ENCODE peak calls at places on chromosomes 6 and 20, in ten cellular contexts. One of them, this sample, is unnamed.

GRCh38 chr6:90493332-90493731 is 93.5 kb downstream of the MAP3K7 start:
- DNase-seq in mucosa of descending colon: no peak
- DNase-seq in transverse colon: no peak
- DNase-seq in ovary: no peak
- DNase-seq in tibial nerve: no peak
- DNase-seq in GM12878: no peak
- DNase-seq in lower leg skin: no peak
- DNase-seq in foreskin keratinocyte: peak
- DNase-seq in PC-3: peak
- DNase-seq in CD4-positive, alpha-beta T cell: no peak
- DNase-seq in this sample: peak

GRCh38 chr6:33169286-33170175 is 22.7 kb downstream of the COL11A2 start:
- DNase-seq in mucosa of descending colon: no peak
- DNase-seq in transverse colon: no peak
- DNase-seq in ovary: no peak
- DNase-seq in tibial nerve: no peak
- DNase-seq in GM12878: no peak
- DNase-seq in lower leg skin: no peak
- DNase-seq in foreskin keratinocyte: no peak
- DNase-seq in PC-3: no peak
- DNase-seq in CD4-positive, alpha-beta T cell: no peak
- DNase-seq in this sample: no peak

GRCh38 chr6:55185144-55185543 is 10.8 kb downstream of the HCRTR2 start:
- DNase-seq in mucosa of descending colon: no peak
- DNase-seq in transverse colon: no peak
- DNase-seq in ovary: no peak
- DNase-seq in tibial nerve: no peak
- DNase-seq in GM12878: no peak
- DNase-seq in lower leg skin: no peak
- DNase-seq in foreskin keratinocyte: no peak
- DNase-seq in PC-3: no peak
- DNase-seq in CD4-positive, alpha-beta T cell: no peak
- DNase-seq in this sample: no peak

GRCh38 chr6:135054238-135054574 is 416 bp downstream of the HBS1L start:
- DNase-seq in mucosa of descending colon: no peak
- DNase-seq in transverse colon: no peak
- DNase-seq in ovary: no peak
- DNase-seq in tibial nerve: no peak
- DNase-seq in GM12878: no peak
- DNase-seq in lower leg skin: no peak
- DNase-seq in foreskin keratinocyte: no peak
- DNase-seq in PC-3: peak
- DNase-seq in CD4-positive, alpha-beta T cell: no peak
- DNase-seq in this sample: no peak

GRCh38 chr6:167351656-167352354 is 26.9 kb downstream of the TTLL2 start:
- DNase-seq in mucosa of descending colon: no peak
- DNase-seq in transverse colon: no peak
- DNase-seq in ovary: no peak
- DNase-seq in tibial nerve: no peak
- DNase-seq in GM12878: no peak
- DNase-seq in lower leg skin: no peak
- DNase-seq in foreskin keratinocyte: no peak
- DNase-seq in PC-3: no peak
- DNase-seq in CD4-positive, alpha-beta T cell: no peak
- DNase-seq in this sample: no peak

GRCh38 chr6:138227316-138227781 is 9.1 kb upstream of the PBOV1 start:
- DNase-seq in mucosa of descending colon: peak
- DNase-seq in transverse colon: peak
- DNase-seq in ovary: no peak
- DNase-seq in tibial nerve: no peak
- DNase-seq in GM12878: no peak
- DNase-seq in lower leg skin: no peak
- DNase-seq in foreskin keratinocyte: no peak
- DNase-seq in PC-3: peak
- DNase-seq in CD4-positive, alpha-beta T cell: no peak
- DNase-seq in this sample: no peak

GRCh38 chr6:93341900-93342613 is 77.3 kb downstream of the EPHA7 start:
- DNase-seq in mucosa of descending colon: no peak
- DNase-seq in transverse colon: no peak
- DNase-seq in ovary: no peak
- DNase-seq in tibial nerve: no peak
- DNase-seq in GM12878: no peak
- DNase-seq in lower leg skin: no peak
- DNase-seq in foreskin keratinocyte: no peak
- DNase-seq in PC-3: no peak
- DNase-seq in CD4-positive, alpha-beta T cell: no peak
- DNase-seq in this sample: no peak

GRCh38 chr6:97133071-97133470 is 149.9 kb downstream of the MMS22L start:
- DNase-seq in mucosa of descending colon: no peak
- DNase-seq in transverse colon: no peak
- DNase-seq in ovary: no peak
- DNase-seq in tibial nerve: no peak
- DNase-seq in GM12878: no peak
- DNase-seq in lower leg skin: no peak
- DNase-seq in foreskin keratinocyte: no peak
- DNase-seq in PC-3: peak
- DNase-seq in CD4-positive, alpha-beta T cell: no peak
- DNase-seq in this sample: no peak

GRCh38 chr6:2624177-2624576 is 126.5 kb downstream of the MYLK4 start:
- DNase-seq in mucosa of descending colon: no peak
- DNase-seq in transverse colon: no peak
- DNase-seq in ovary: no peak
- DNase-seq in tibial nerve: no peak
- DNase-seq in GM12878: no peak
- DNase-seq in lower leg skin: no peak
- DNase-seq in foreskin keratinocyte: no peak
- DNase-seq in PC-3: no peak
- DNase-seq in CD4-positive, alpha-beta T cell: no peak
- DNase-seq in this sample: no peak

GRCh38 chr6:28296520-28297060 is 15.2 kb downstream of the PGBD1 start:
- DNase-seq in mucosa of descending colon: no peak
- DNase-seq in transverse colon: no peak
- DNase-seq in ovary: no peak
- DNase-seq in tibial nerve: no peak
- DNase-seq in GM12878: no peak
- DNase-seq in lower leg skin: no peak
- DNase-seq in foreskin keratinocyte: no peak
- DNase-seq in PC-3: no peak
- DNase-seq in CD4-positive, alpha-beta T cell: no peak
- DNase-seq in this sample: peak

GRCh38 chr20:52190437-52191131 is 995 bp downstream of the ZFP64 start:
- DNase-seq in mucosa of descending colon: peak
- DNase-seq in transverse colon: peak
- DNase-seq in ovary: peak
- DNase-seq in tibial nerve: no peak
- DNase-seq in GM12878: no peak
- DNase-seq in lower leg skin: peak
- DNase-seq in foreskin keratinocyte: peak
- DNase-seq in PC-3: peak
- DNase-seq in CD4-positive, alpha-beta T cell: no peak
- DNase-seq in this sample: peak

GRCh38 chr6:131910219-131910589 is 41.0 kb downstream of the CCN2 start:
- DNase-seq in mucosa of descending colon: no peak
- DNase-seq in transverse colon: no peak
- DNase-seq in ovary: no peak
- DNase-seq in tibial nerve: no peak
- DNase-seq in GM12878: no peak
- DNase-seq in lower leg skin: no peak
- DNase-seq in foreskin keratinocyte: no peak
- DNase-seq in PC-3: no peak
- DNase-seq in CD4-positive, alpha-beta T cell: no peak
- DNase-seq in this sample: no peak
- TF ChIP-seq CTCF in mucosa of descending colon: no peak
- TF ChIP-seq CTCF in transverse colon: no peak
- TF ChIP-seq CTCF in ovary: no peak
- TF ChIP-seq CTCF in tibial nerve: no peak
- TF ChIP-seq CTCF in GM12878: no peak
- TF ChIP-seq CTCF in lower leg skin: no peak
- TF ChIP-seq CTCF in foreskin keratinocyte: no peak
- TF ChIP-seq CTCF in PC-3: no peak
- TF ChIP-seq CTCF in CD4-positive, alpha-beta T cell: peak
- TF ChIP-seq CTCF in this sample: no peak

GRCh38 chr6:42563697-42564495 is at the start of gene UBR2:
- DNase-seq in mucosa of descending colon: peak
- DNase-seq in transverse colon: peak
- DNase-seq in ovary: peak
- DNase-seq in tibial nerve: peak
- DNase-seq in GM12878: peak
- DNase-seq in lower leg skin: peak
- DNase-seq in foreskin keratinocyte: peak
- DNase-seq in PC-3: peak
- DNase-seq in CD4-positive, alpha-beta T cell: peak
- DNase-seq in this sample: peak
- TF ChIP-seq CTCF in mucosa of descending colon: peak
- TF ChIP-seq CTCF in transverse colon: no peak
- TF ChIP-seq CTCF in ovary: peak
- TF ChIP-seq CTCF in tibial nerve: no peak
- TF ChIP-seq CTCF in GM12878: peak
- TF ChIP-seq CTCF in lower leg skin: no peak
- TF ChIP-seq CTCF in foreskin keratinocyte: peak
- TF ChIP-seq CTCF in PC-3: no peak
- TF ChIP-seq CTCF in CD4-positive, alpha-beta T cell: peak
- TF ChIP-seq CTCF in this sample: peak

GRCh38 chr6:154408906-154409500 is 52.4 kb upstream of the IPCEF1 start:
- DNase-seq in mucosa of descending colon: no peak
- DNase-seq in transverse colon: peak
- DNase-seq in ovary: no peak
- DNase-seq in tibial nerve: no peak
- DNase-seq in GM12878: no peak
- DNase-seq in lower leg skin: no peak
- DNase-seq in foreskin keratinocyte: no peak
- DNase-seq in PC-3: peak
- DNase-seq in CD4-positive, alpha-beta T cell: no peak
- DNase-seq in this sample: no peak

GRCh38 chr6:154412106-154412820 is 55.7 kb upstream of the IPCEF1 start:
- DNase-seq in mucosa of descending colon: no peak
- DNase-seq in transverse colon: no peak
- DNase-seq in ovary: no peak
- DNase-seq in tibial nerve: no peak
- DNase-seq in GM12878: no peak
- DNase-seq in lower leg skin: no peak
- DNase-seq in foreskin keratinocyte: no peak
- DNase-seq in PC-3: no peak
- DNase-seq in CD4-positive, alpha-beta T cell: no peak
- DNase-seq in this sample: no peak

GRCh38 chr6:154411076-154411475 is 54.5 kb upstream of the IPCEF1 start:
- DNase-seq in mucosa of descending colon: no peak
- DNase-seq in transverse colon: no peak
- DNase-seq in ovary: no peak
- DNase-seq in tibial nerve: no peak
- DNase-seq in GM12878: no peak
- DNase-seq in lower leg skin: no peak
- DNase-seq in foreskin keratinocyte: no peak
- DNase-seq in PC-3: no peak
- DNase-seq in CD4-positive, alpha-beta T cell: no peak
- DNase-seq in this sample: no peak

GRCh38 chr6:154410619-154411044 is 54.0 kb upstream of the IPCEF1 start:
- DNase-seq in mucosa of descending colon: no peak
- DNase-seq in transverse colon: peak
- DNase-seq in ovary: peak
- DNase-seq in tibial nerve: peak
- DNase-seq in GM12878: no peak
- DNase-seq in lower leg skin: peak
- DNase-seq in foreskin keratinocyte: peak
- DNase-seq in PC-3: peak
- DNase-seq in CD4-positive, alpha-beta T cell: no peak
- DNase-seq in this sample: peak

DNA sequence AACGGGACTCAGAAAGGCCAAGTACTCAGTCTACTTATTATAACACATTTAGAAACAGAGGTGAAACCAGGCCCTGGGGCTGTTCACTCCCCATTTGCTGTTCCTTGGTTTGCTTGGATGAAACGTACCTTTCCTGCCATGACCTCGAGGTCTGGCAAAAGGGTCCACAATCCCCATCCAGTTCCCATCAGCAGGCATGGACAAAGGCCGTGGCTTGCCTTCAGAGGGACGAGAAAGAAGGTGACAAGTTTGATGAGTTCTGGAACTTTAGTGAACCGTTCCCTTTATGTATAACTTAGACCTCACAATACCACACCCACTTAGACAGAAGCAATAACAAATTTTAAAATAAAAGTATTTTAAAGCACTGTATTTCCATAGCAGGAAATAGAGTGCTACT is 53.6 kb upstream of the IPCEF1 start:
- DNase-seq in mucosa of descending colon: no peak
- DNase-seq in transverse colon: no peak
- DNase-seq in ovary: no peak
- DNase-seq in tibial nerve: no peak
- DNase-seq in GM12878: no peak
- DNase-seq in lower leg skin: no peak
- DNase-seq in foreskin keratinocyte: no peak
- DNase-seq in PC-3: no peak
- DNase-seq in CD4-positive, alpha-beta T cell: no peak
- DNase-seq in this sample: peak
- TF ChIP-seq CTCF in mucosa of descending colon: no peak
- TF ChIP-seq CTCF in transverse colon: no peak
- TF ChIP-seq CTCF in ovary: no peak
- TF ChIP-seq CTCF in tibial nerve: no peak
- TF ChIP-seq CTCF in GM12878: no peak
- TF ChIP-seq CTCF in lower leg skin: no peak
- TF ChIP-seq CTCF in foreskin keratinocyte: no peak
- TF ChIP-seq CTCF in PC-3: no peak
- TF ChIP-seq CTCF in CD4-positive, alpha-beta T cell: no peak
- TF ChIP-seq CTCF in this sample: no peak

GRCh38 chr6:15754706-15755079 is 91.9 kb upstream of the DTNBP1 start:
- DNase-seq in mucosa of descending colon: no peak
- DNase-seq in transverse colon: no peak
- DNase-seq in ovary: no peak
- DNase-seq in tibial nerve: no peak
- DNase-seq in GM12878: no peak
- DNase-seq in lower leg skin: no peak
- DNase-seq in foreskin keratinocyte: no peak
- DNase-seq in PC-3: no peak
- DNase-seq in CD4-positive, alpha-beta T cell: no peak
- DNase-seq in this sample: no peak

GRCh38 chr6:15754035-15754705 is 91.3 kb upstream of the DTNBP1 start:
- DNase-seq in mucosa of descending colon: no peak
- DNase-seq in transverse colon: no peak
- DNase-seq in ovary: no peak
- DNase-seq in tibial nerve: no peak
- DNase-seq in GM12878: no peak
- DNase-seq in lower leg skin: no peak
- DNase-seq in foreskin keratinocyte: no peak
- DNase-seq in PC-3: peak
- DNase-seq in CD4-positive, alpha-beta T cell: no peak
- DNase-seq in this sample: peak

GRCh38 chr6:15751721-15752350 is 89.0 kb upstream of the DTNBP1 start:
- DNase-seq in mucosa of descending colon: no peak
- DNase-seq in transverse colon: no peak
- DNase-seq in ovary: no peak
- DNase-seq in tibial nerve: no peak
- DNase-seq in GM12878: no peak
- DNase-seq in lower leg skin: no peak
- DNase-seq in foreskin keratinocyte: no peak
- DNase-seq in PC-3: no peak
- DNase-seq in CD4-positive, alpha-beta T cell: no peak
- DNase-seq in this sample: no peak

GRCh38 chr6:15755555-15755954 is 92.7 kb upstream of the DTNBP1 start:
- DNase-seq in mucosa of descending colon: no peak
- DNase-seq in transverse colon: no peak
- DNase-seq in ovary: no peak
- DNase-seq in tibial nerve: no peak
- DNase-seq in GM12878: no peak
- DNase-seq in lower leg skin: no peak
- DNase-seq in foreskin keratinocyte: no peak
- DNase-seq in PC-3: no peak
- DNase-seq in CD4-positive, alpha-beta T cell: no peak
- DNase-seq in this sample: peak

GRCh38 chr6:15752820-15753219 is 90.0 kb upstream of the DTNBP1 start:
- DNase-seq in mucosa of descending colon: no peak
- DNase-seq in transverse colon: no peak
- DNase-seq in ovary: no peak
- DNase-seq in tibial nerve: no peak
- DNase-seq in GM12878: no peak
- DNase-seq in lower leg skin: no peak
- DNase-seq in foreskin keratinocyte: no peak
- DNase-seq in PC-3: no peak
- DNase-seq in CD4-positive, alpha-beta T cell: no peak
- DNase-seq in this sample: no peak
- TF ChIP-seq CTCF in mucosa of descending colon: no peak
- TF ChIP-seq CTCF in transverse colon: no peak
- TF ChIP-seq CTCF in ovary: no peak
- TF ChIP-seq CTCF in tibial nerve: no peak
- TF ChIP-seq CTCF in GM12878: no peak
- TF ChIP-seq CTCF in lower leg skin: no peak
- TF ChIP-seq CTCF in foreskin keratinocyte: peak
- TF ChIP-seq CTCF in PC-3: peak
- TF ChIP-seq CTCF in CD4-positive, alpha-beta T cell: no peak
- TF ChIP-seq CTCF in this sample: no peak

This sample was measured in mammary epithelial cell.